ENCODE peak calls at places on chromosomes 6 and 20, in eight cellular contexts. One of them, this sample, is unnamed.

GRCh38 chr20:56981301-56981700 is 285.1 kb downstream of the BMP7 start:
- DNase-seq in neuronal stem cell: no peak
- DNase-seq in hepatocyte: no peak
- DNase-seq in trophoblast cell: no peak
- DNase-seq in K562: no peak
- DNase-seq in H9: no peak
- DNase-seq in OCI-LY7: no peak
- DNase-seq in IMR-90: no peak
- DNase-seq in this sample: no peak

GRCh38 chr20:47316776-47317126 is 39.7 kb downstream of the ZMYND8 start:
- DNase-seq in IMR-90: no peak
- DNase-seq in OCI-LY7: no peak
- DNase-seq in H9: no peak
- DNase-seq in neuronal stem cell: no peak
- DNase-seq in K562: peak; percentile 34
- DNase-seq in hepatocyte: no peak
- DNase-seq in trophoblast cell: no peak
- DNase-seq in this sample: no peak

GRCh38 chr20:38985060-38985459 is 22.9 kb downstream of the DHX35 start:
- DNase-seq in K562: no peak
- DNase-seq in trophoblast cell: peak; percentile 42
- DNase-seq in H9: no peak
- DNase-seq in OCI-LY7: no peak
- DNase-seq in hepatocyte: no peak
- DNase-seq in neuronal stem cell: no peak
- DNase-seq in IMR-90: no peak
- DNase-seq in this sample: no peak

GRCh38 chr6:13760948-13761347 is 49.3 kb upstream of the RANBP9 start:
- DNase-seq in neuronal stem cell: no peak
- DNase-seq in K562: no peak
- DNase-seq in hepatocyte: no peak
- DNase-seq in IMR-90: peak; percentile 21
- DNase-seq in trophoblast cell: no peak
- DNase-seq in H9: no peak
- DNase-seq in OCI-LY7: no peak
- DNase-seq in this sample: no peak

GRCh38 chr6:22145823-22146379 is 150.9 kb downstream of the PRL start:
- DNase-seq in neuronal stem cell: no peak
- DNase-seq in trophoblast cell: no peak
- DNase-seq in IMR-90: peak; percentile 78
- DNase-seq in hepatocyte: peak; percentile 16
- DNase-seq in OCI-LY7: no peak
- DNase-seq in H9: peak; percentile 61
- DNase-seq in K562: peak; percentile 5
- DNase-seq in this sample: no peak

GRCh38 chr6:10582774-10583508 is 61.8 kb downstream of the GCNT2 start:
- DNase-seq in H9: peak; percentile 68
- DNase-seq in IMR-90: no peak
- DNase-seq in trophoblast cell: no peak
- DNase-seq in OCI-LY7: no peak
- DNase-seq in hepatocyte: peak; percentile 29
- DNase-seq in K562: peak; percentile 19
- DNase-seq in neuronal stem cell: no peak
- DNase-seq in this sample: no peak

GRCh38 chr20:38831995-38832620 is 26.6 kb downstream of the PPP1R16B start:
- DNase-seq in H9: no peak
- DNase-seq in hepatocyte: no peak
- DNase-seq in trophoblast cell: no peak
- DNase-seq in K562: no peak
- DNase-seq in IMR-90: no peak
- DNase-seq in OCI-LY7: no peak
- DNase-seq in neuronal stem cell: no peak
- DNase-seq in this sample: no peak

GRCh38 chr6:13001951-13002350 is 285.4 kb downstream of the PHACTR1 start:
- DNase-seq in H9: no peak
- DNase-seq in OCI-LY7: no peak
- DNase-seq in K562: no peak
- DNase-seq in IMR-90: no peak
- DNase-seq in hepatocyte: no peak
- DNase-seq in trophoblast cell: no peak
- DNase-seq in neuronal stem cell: no peak
- DNase-seq in this sample: no peak

GRCh38 chr6:17705428-17705777 is 1.3 kb downstream of the NUP153 start:
- DNase-seq in H9: no peak
- DNase-seq in trophoblast cell: no peak
- DNase-seq in OCI-LY7: no peak
- DNase-seq in hepatocyte: peak; percentile 51
- DNase-seq in IMR-90: peak; percentile 75
- DNase-seq in K562: peak; percentile 77
- DNase-seq in neuronal stem cell: no peak
- DNase-seq in this sample: peak; percentile 62

DNA sequence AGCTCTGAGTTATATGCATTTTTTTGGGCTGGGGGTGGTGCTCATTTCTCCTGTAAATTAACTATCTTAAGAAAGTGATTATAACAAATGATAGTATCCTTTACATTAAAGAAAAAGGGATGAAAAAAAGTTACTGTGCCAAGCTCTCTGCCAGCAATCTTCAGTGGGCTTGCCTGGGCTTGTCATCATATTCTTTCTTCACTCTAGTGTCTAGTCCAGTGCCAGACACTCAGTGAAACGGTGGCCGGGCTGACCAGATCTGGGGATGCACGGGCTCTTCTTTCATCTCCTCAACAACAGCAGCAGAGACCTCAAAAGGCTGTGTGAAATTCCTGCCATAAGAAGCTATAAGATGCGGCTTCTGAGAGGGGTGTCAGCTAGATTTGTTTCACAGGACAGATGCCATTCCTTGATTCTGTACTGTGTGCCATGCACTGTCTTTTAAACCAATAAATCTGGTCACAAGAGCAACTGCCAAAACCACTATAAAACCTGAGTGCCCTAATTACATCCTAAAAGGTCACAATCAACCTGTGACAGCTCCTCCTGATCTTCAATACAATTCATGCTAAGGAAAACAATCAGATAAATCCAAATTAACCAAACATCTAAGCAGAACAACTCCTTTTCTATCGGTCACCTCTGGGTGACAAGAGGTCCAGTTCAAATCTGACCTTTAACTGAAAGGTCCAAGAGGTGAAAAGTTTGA is 12.1 kb downstream of the EXOC2 start:
- DNase-seq in IMR-90: no peak
- DNase-seq in H9: no peak
- DNase-seq in K562: no peak
- DNase-seq in trophoblast cell: no peak
- DNase-seq in OCI-LY7: no peak
- DNase-seq in neuronal stem cell: no peak
- DNase-seq in hepatocyte: no peak
- DNase-seq in this sample: peak; percentile 30
- H3K27ac ChIP-seq in IMR-90: no peak overlapping the region
- H3K27ac ChIP-seq in H9: peak overlapping the region; percentile 55
- H3K27ac ChIP-seq in K562: no peak overlapping the region
- H3K27ac ChIP-seq in trophoblast cell: no peak overlapping the region
- H3K27ac ChIP-seq in OCI-LY7: no peak overlapping the region
- H3K27ac ChIP-seq in neuronal stem cell: no peak overlapping the region
- H3K27ac ChIP-seq in hepatocyte: peak overlapping the region; percentile 50
- H3K27ac ChIP-seq in this sample: no peak overlapping the region

DNA sequence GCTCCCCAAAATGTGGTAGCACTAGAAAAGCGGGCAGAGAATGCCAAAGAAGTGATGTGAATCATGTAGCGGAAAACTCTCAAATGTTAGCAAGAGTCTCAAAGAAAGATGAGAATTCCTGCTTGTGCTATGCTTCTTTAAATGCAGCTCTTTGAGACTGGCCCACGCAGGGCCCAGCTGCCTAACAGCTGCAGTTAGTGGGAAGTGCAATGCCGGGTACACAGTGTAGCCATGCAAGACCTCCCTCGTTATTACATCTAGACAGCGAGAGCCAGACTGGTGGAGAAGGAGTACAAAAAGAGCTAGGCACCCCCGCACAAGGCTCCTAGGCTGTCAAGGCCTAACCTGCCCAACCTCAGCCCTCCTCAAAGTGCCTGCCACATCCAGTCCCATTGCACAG is 201.7 kb upstream of the PRDM1 start:
- DNase-seq in OCI-LY7: peak; percentile 71
- DNase-seq in trophoblast cell: no peak
- DNase-seq in hepatocyte: no peak
- DNase-seq in neuronal stem cell: no peak
- DNase-seq in K562: no peak
- DNase-seq in H9: no peak
- DNase-seq in IMR-90: no peak
- DNase-seq in this sample: no peak
- H3K4me1 ChIP-seq in OCI-LY7: peaks cover 74% of the 10 kb centered on the region
- H3K4me1 ChIP-seq in trophoblast cell: no peaks in the 10 kb centered on the region
- H3K4me1 ChIP-seq in hepatocyte: no peaks in the 10 kb centered on the region
- H3K4me1 ChIP-seq in neuronal stem cell: no peaks in the 10 kb centered on the region
- H3K4me1 ChIP-seq in K562: no peaks in the 10 kb centered on the region
- H3K4me1 ChIP-seq in H9: no peaks in the 10 kb centered on the region
- H3K4me1 ChIP-seq in IMR-90: peaks cover 6% of the 10 kb centered on the region
- H3K4me1 ChIP-seq in this sample: peaks cover 70% of the 10 kb centered on the region

GRCh38 chr6:128519132-128519930 is 1.1 kb downstream of the PTPRK start:
- DNase-seq in trophoblast cell: peak; percentile 51
- DNase-seq in IMR-90: peak; percentile 45
- DNase-seq in K562: no peak
- DNase-seq in neuronal stem cell: peak; percentile 43
- DNase-seq in hepatocyte: peak; percentile 81
- DNase-seq in H9: peak; percentile 75
- DNase-seq in OCI-LY7: no peak
- DNase-seq in this sample: no peak
- H2AFZ ChIP-seq in trophoblast cell: peak overlapping the region; percentile 99
- H2AFZ ChIP-seq in IMR-90: peak overlapping the region; percentile 97
- H2AFZ ChIP-seq in K562: no peak overlapping the region
- H2AFZ ChIP-seq in neuronal stem cell: peak overlapping the region; percentile 90
- H2AFZ ChIP-seq in hepatocyte: peak overlapping the region; percentile 92
- H2AFZ ChIP-seq in H9: no peak overlapping the region
- H2AFZ ChIP-seq in OCI-LY7: no peak overlapping the region
- H2AFZ ChIP-seq in this sample: no peak overlapping the region

GRCh38 chr20:49832632-49833327 is 20.2 kb downstream of the SLC9A8 start:
- DNase-seq in IMR-90: peak; percentile 39
- DNase-seq in K562: no peak
- DNase-seq in neuronal stem cell: no peak
- DNase-seq in trophoblast cell: no peak
- DNase-seq in hepatocyte: no peak
- DNase-seq in OCI-LY7: peak; percentile 58
- DNase-seq in H9: no peak
- DNase-seq in this sample: no peak
- H3K27ac ChIP-seq in IMR-90: peak overlapping the region; percentile 71
- H3K27ac ChIP-seq in K562: no peak overlapping the region
- H3K27ac ChIP-seq in neuronal stem cell: peak overlapping the region; percentile 49
- H3K27ac ChIP-seq in trophoblast cell: no peak overlapping the region
- H3K27ac ChIP-seq in hepatocyte: peak overlapping the region; percentile 53
- H3K27ac ChIP-seq in OCI-LY7: peak overlapping the region; percentile 28
- H3K27ac ChIP-seq in H9: no peak overlapping the region
- H3K27ac ChIP-seq in this sample: no peak overlapping the region

GRCh38 chr20:50258790-50259483 is 68.3 kb downstream of the CEBPB start:
- DNase-seq in hepatocyte: no peak
- DNase-seq in H9: no peak
- DNase-seq in IMR-90: no peak
- DNase-seq in trophoblast cell: no peak
- DNase-seq in OCI-LY7: no peak
- DNase-seq in neuronal stem cell: no peak
- DNase-seq in K562: no peak
- DNase-seq in this sample: no peak
- H3K4me1 ChIP-seq in hepatocyte: no peaks in the 10 kb centered on the region
- H3K4me1 ChIP-seq in H9: no peaks in the 10 kb centered on the region
- H3K4me1 ChIP-seq in IMR-90: peaks cover 13% of the 10 kb centered on the region
- H3K4me1 ChIP-seq in trophoblast cell: peaks cover 9% of the 10 kb centered on the region
- H3K4me1 ChIP-seq in OCI-LY7: no peaks in the 10 kb centered on the region
- H3K4me1 ChIP-seq in neuronal stem cell: no peaks in the 10 kb centered on the region
- H3K4me1 ChIP-seq in K562: peaks cover 31% of the 10 kb centered on the region
- H3K4me1 ChIP-seq in this sample: no peaks in the 10 kb centered on the region

DNA sequence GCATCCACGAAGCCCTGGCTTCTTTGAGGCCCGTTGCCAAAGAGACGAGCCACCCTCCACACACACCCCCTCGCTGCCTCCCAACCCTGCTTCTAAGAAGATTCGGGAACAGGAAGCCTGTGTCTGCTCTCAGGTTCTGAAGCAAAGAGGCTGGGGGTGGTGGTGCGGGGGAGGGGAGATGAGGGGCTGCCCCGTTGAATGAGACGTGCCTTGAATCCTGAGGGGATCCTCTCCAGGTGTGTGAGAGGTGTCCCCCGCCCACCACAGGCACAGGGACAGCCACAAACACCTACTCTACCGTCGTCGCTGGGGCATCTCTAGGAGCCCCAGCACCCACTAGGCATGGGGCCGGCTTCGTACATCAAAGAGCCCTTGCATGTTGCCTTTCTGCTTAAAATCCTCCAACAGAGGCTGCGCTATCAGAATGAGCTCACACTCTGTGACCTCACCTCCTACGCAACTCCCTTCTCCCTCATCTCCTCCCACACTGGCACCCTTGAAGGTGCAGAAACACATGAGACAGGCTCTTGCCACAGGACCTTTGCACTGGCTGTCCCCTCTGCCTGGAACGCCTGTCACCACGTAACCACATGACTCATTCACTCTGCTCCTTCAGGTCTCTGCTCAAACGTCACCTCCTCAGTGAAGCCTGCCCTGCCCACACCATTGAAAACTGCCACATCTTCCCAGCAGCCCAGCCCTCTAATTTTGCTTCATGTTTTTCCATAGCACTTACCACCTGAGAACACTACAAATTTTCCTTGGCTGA is 58.5 kb downstream of the PREX1 start:
- DNase-seq in trophoblast cell: peak; percentile 35
- DNase-seq in hepatocyte: no peak
- DNase-seq in IMR-90: no peak
- DNase-seq in OCI-LY7: no peak
- DNase-seq in H9: no peak
- DNase-seq in K562: peak; percentile 55
- DNase-seq in neuronal stem cell: no peak
- DNase-seq in this sample: no peak
- H2AFZ ChIP-seq in trophoblast cell: no peak overlapping the region
- H2AFZ ChIP-seq in hepatocyte: no peak overlapping the region
- H2AFZ ChIP-seq in IMR-90: no peak overlapping the region
- H2AFZ ChIP-seq in OCI-LY7: no peak overlapping the region
- H2AFZ ChIP-seq in H9: no peak overlapping the region
- H2AFZ ChIP-seq in K562: no peak overlapping the region
- H2AFZ ChIP-seq in neuronal stem cell: no peak overlapping the region
- H2AFZ ChIP-seq in this sample: no peak overlapping the region

DNA sequence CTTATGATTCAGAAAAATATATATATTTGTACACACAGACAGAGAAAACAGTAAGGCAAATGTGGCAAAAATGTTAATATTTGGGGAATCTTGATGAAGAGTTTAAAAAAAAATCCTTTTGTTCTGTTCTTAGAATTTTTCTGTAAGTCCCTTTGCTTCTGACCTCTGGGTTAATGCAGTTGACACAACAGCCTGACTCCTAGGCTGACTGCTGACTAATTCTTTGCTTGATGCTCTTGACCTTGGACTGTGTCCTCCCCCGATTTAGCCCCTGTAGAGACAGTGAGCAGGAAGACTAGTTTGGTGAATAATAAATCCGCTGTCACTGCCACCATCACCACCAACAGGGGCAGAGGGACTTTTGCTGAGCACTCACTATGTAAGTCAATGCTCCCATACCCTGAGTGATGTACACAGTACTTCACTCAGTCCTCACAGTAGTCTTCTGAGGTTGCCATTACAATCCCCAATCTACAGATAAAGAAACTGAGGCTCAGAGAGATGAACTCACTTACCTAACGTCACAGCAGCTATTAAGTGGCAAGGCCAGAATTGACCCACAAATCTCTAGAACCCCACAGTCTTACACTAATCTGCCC is 71.7 kb downstream of the SNX5 start:
- DNase-seq in trophoblast cell: no peak
- DNase-seq in hepatocyte: no peak
- DNase-seq in OCI-LY7: no peak
- DNase-seq in IMR-90: no peak
- DNase-seq in neuronal stem cell: no peak
- DNase-seq in K562: peak; percentile 12
- DNase-seq in H9: no peak
- DNase-seq in this sample: no peak
- H3K27ac ChIP-seq in trophoblast cell: no peak overlapping the region
- H3K27ac ChIP-seq in hepatocyte: peak overlapping the region; percentile 80
- H3K27ac ChIP-seq in OCI-LY7: no peak overlapping the region
- H3K27ac ChIP-seq in IMR-90: peak overlapping the region; percentile 28
- H3K27ac ChIP-seq in neuronal stem cell: no peak overlapping the region
- H3K27ac ChIP-seq in K562: no peak overlapping the region
- H3K27ac ChIP-seq in H9: no peak overlapping the region
- H3K27ac ChIP-seq in this sample: no peak overlapping the region

This sample was measured in Karpas-422.